ENCODE peak calls at places on chromosome 18, in five cellular contexts. P is stomach, X is brain microvascular endothelial cell, S is activated T-cell treated with anti-CD3 and anti-CD28 coated beads for 1 hour, V is T-helper 2 cell. O is an unnamed sample.

GRCh38 chr18:76426738-76427305 is 68.2 kb downstream of the ZNF516 start:
- DNase-seq in S (no peak), X (no peak), P (peak; percentile 40), V (no peak), O (no peak)

GRCh38 chr18:79738041-79738461 is 58.4 kb downstream of the CTDP1 start:
- DNase-seq in S (no peak), X (no peak), V (no peak), P (no peak), O (no peak)

GRCh38 chr18:37270046-37270665 is 295.4 kb downstream of the CELF4 start:
- DNase-seq in X (peak; percentile 36), S (no peak), V (no peak), P (peak; percentile 50), O (no peak)

GRCh38 chr18:65422544-65423136 is 328.2 kb upstream of the CDH7 start:
- DNase-seq in V (no peak), P (no peak), S (no peak), X (no peak), O (no peak)

GRCh38 chr18:13388586-13389490 is 170.3 kb downstream of the LDLRAD4 start:
- DNase-seq in X (no peak), P (no peak), S (no peak), V (no peak), O (no peak)

GRCh38 chr18:54787098-54787497 is 41.2 kb upstream of the RAB27B start:
- DNase-seq in P (peak; percentile 61), V (no peak), S (no peak), X (no peak), O (no peak)

GRCh38 chr18:76405280-76405679 is 89.8 kb downstream of the ZNF516 start:
- DNase-seq in P (no peak), S (no peak), V (no peak), X (no peak), O (no peak)

GRCh38 chr18:79608535-79608934 is 71.1 kb upstream of the CTDP1 start:
- DNase-seq in V (no peak), P (no peak), S (no peak), X (no peak), O (no peak)

GRCh38 chr18:58362829-58363231 is 266.1 kb downstream of the ALPK2 start:
- DNase-seq in X (no peak), S (no peak), P (no peak), V (no peak), O (no peak)

GRCh38 chr18:49813071-49813320 is 337 bp downstream of the ACAA2 start:
- DNase-seq in X (peak; percentile 16), V (no peak), P (peak; percentile 27), S (no peak), O (peak; percentile 19)

O was measured in GM12892.